ENCODE peak calls at places on chromosome 7, in eight cellular contexts. One of them, this sample, is unnamed.
A peak's percentile ranks its signal among the peaks of the same experiment; 100 is the strongest.

GRCh38 chr7:23404546-23405239 is 65.6 kb downstream of the IGF2BP3 start:
- DNase-seq in fibroblast of mammary gland: no peak
- DNase-seq in RWPE1: no peak
- DNase-seq in WTC11: no peak
- DNase-seq in GM20000: no peak
- DNase-seq in dorsolateral prefrontal cortex: no peak
- DNase-seq in B cell: no peak
- DNase-seq in keratinocyte: no peak
- DNase-seq in this sample: no peak

GRCh38 chr7:154899893-154900292 is 103.0 kb downstream of the PAXIP1 start:
- DNase-seq in B cell: no peak
- DNase-seq in keratinocyte: no peak
- DNase-seq in fibroblast of mammary gland: no peak
- DNase-seq in dorsolateral prefrontal cortex: no peak
- DNase-seq in GM20000: no peak
- DNase-seq in WTC11: no peak
- DNase-seq in RWPE1: no peak
- DNase-seq in this sample: no peak

GRCh38 chr7:80330434-80330833 is 181.4 kb downstream of the GNAT3 start:
- DNase-seq in B cell: no peak
- DNase-seq in dorsolateral prefrontal cortex: no peak
- DNase-seq in fibroblast of mammary gland: peak; percentile 44
- DNase-seq in RWPE1: no peak
- DNase-seq in WTC11: no peak
- DNase-seq in keratinocyte: no peak
- DNase-seq in GM20000: no peak
- DNase-seq in this sample: no peak

GRCh38 chr7:82729172-82730030 is 285.8 kb upstream of the CACNA2D1 start:
- DNase-seq in dorsolateral prefrontal cortex: no peak
- DNase-seq in B cell: no peak
- DNase-seq in WTC11: no peak
- DNase-seq in RWPE1: peak; percentile 7
- DNase-seq in keratinocyte: no peak
- DNase-seq in GM20000: peak; percentile 7
- DNase-seq in fibroblast of mammary gland: peak; percentile 59
- DNase-seq in this sample: peak; percentile 18

GRCh38 chr7:77797734-77798393 is 370 bp downstream of the TMEM60 start:
- DNase-seq in WTC11: peak; percentile 64
- DNase-seq in B cell: no peak
- DNase-seq in dorsolateral prefrontal cortex: peak; percentile 52
- DNase-seq in RWPE1: peak; percentile 33
- DNase-seq in GM20000: no peak
- DNase-seq in fibroblast of mammary gland: no peak
- DNase-seq in keratinocyte: no peak
- DNase-seq in this sample: no peak

GRCh38 chr7:66668112-66668511 is 39.4 kb downstream of the KCTD7 start:
- DNase-seq in RWPE1: no peak
- DNase-seq in GM20000: no peak
- DNase-seq in dorsolateral prefrontal cortex: no peak
- DNase-seq in fibroblast of mammary gland: no peak
- DNase-seq in B cell: no peak
- DNase-seq in WTC11: no peak
- DNase-seq in keratinocyte: no peak
- DNase-seq in this sample: no peak

GRCh38 chr7:94512735-94513564 is 3.3 kb downstream of the CASD1 start:
- DNase-seq in dorsolateral prefrontal cortex: no peak
- DNase-seq in WTC11: no peak
- DNase-seq in fibroblast of mammary gland: no peak
- DNase-seq in B cell: no peak
- DNase-seq in GM20000: no peak
- DNase-seq in keratinocyte: no peak
- DNase-seq in RWPE1: no peak
- DNase-seq in this sample: no peak

GRCh38 chr7:5408777-5409176 is 14.9 kb downstream of the TNRC18 start:
- DNase-seq in keratinocyte: no peak
- DNase-seq in GM20000: no peak
- DNase-seq in RWPE1: no peak
- DNase-seq in dorsolateral prefrontal cortex: no peak
- DNase-seq in B cell: no peak
- DNase-seq in WTC11: no peak
- DNase-seq in fibroblast of mammary gland: peak; percentile 89
- DNase-seq in this sample: no peak

GRCh38 chr7:142792129-142792528 is 21.4 kb downstream of the PRSS2 start:
- DNase-seq in B cell: no peak
- DNase-seq in dorsolateral prefrontal cortex: no peak
- DNase-seq in fibroblast of mammary gland: no peak
- DNase-seq in RWPE1: no peak
- DNase-seq in keratinocyte: no peak
- DNase-seq in WTC11: no peak
- DNase-seq in GM20000: no peak
- DNase-seq in this sample: no peak

GRCh38 chr7:7857143-7857583 is 111.4 kb upstream of the GLCCI1 start:
- DNase-seq in GM20000: peak; percentile 16
- DNase-seq in WTC11: no peak
- DNase-seq in B cell: peak; percentile 64
- DNase-seq in fibroblast of mammary gland: no peak
- DNase-seq in RWPE1: no peak
- DNase-seq in dorsolateral prefrontal cortex: no peak
- DNase-seq in keratinocyte: no peak
- DNase-seq in this sample: peak; percentile 23

GRCh38 chr7:64619705-64620104 is 46.2 kb upstream of the ZNF107 start:
- DNase-seq in WTC11: no peak
- DNase-seq in GM20000: no peak
- DNase-seq in RWPE1: no peak
- DNase-seq in fibroblast of mammary gland: peak; percentile 11
- DNase-seq in dorsolateral prefrontal cortex: no peak
- DNase-seq in B cell: no peak
- DNase-seq in keratinocyte: no peak
- DNase-seq in this sample: no peak

GRCh38 chr7:33558961-33559710 is 346.2 kb upstream of the BMPER start:
- DNase-seq in fibroblast of mammary gland: no peak
- DNase-seq in WTC11: no peak
- DNase-seq in B cell: no peak
- DNase-seq in keratinocyte: no peak
- DNase-seq in RWPE1: no peak
- DNase-seq in GM20000: no peak
- DNase-seq in dorsolateral prefrontal cortex: no peak
- DNase-seq in this sample: no peak

GRCh38 chr7:139026551-139026950 is 9.3 kb downstream of the ZC3HAV1L start:
- DNase-seq in keratinocyte: no peak
- DNase-seq in GM20000: no peak
- DNase-seq in fibroblast of mammary gland: no peak
- DNase-seq in WTC11: no peak
- DNase-seq in B cell: no peak
- DNase-seq in RWPE1: no peak
- DNase-seq in dorsolateral prefrontal cortex: no peak
- DNase-seq in this sample: no peak

GRCh38 chr7:23247602-23248335 is 1.2 kb downstream of the GPNMB start:
- DNase-seq in GM20000: peak; percentile 49
- DNase-seq in keratinocyte: no peak
- DNase-seq in fibroblast of mammary gland: peak; percentile 23
- DNase-seq in RWPE1: no peak
- DNase-seq in WTC11: peak; percentile 52
- DNase-seq in B cell: peak; percentile 36
- DNase-seq in dorsolateral prefrontal cortex: no peak
- DNase-seq in this sample: peak; percentile 55

GRCh38 chr7:16694806-16695205 is 48.8 kb downstream of the BZW2 start:
- DNase-seq in WTC11: no peak
- DNase-seq in keratinocyte: no peak
- DNase-seq in fibroblast of mammary gland: no peak
- DNase-seq in RWPE1: no peak
- DNase-seq in dorsolateral prefrontal cortex: no peak
- DNase-seq in B cell: no peak
- DNase-seq in GM20000: no peak
- DNase-seq in this sample: no peak

DNA sequence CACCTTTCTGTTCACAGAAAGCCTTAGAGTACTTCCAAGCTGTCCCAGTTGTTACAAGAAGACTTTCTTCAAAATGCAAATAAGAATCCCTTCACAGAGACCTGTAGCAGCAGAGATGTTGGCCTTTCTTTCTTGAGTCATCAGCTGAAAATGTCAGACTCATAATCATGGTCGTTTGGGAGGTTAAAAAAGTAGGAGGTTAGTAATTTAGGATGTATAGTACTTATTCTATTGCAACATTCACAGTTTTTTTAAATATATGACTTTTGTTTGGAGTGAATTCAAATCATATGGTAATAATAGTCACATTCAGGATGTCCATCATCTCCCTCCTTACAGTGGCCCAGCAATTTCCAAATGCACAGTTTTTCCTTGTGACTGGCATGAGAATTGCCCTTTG is 223.9 kb upstream of the GLI3 start:
- DNase-seq in dorsolateral prefrontal cortex: no peak
- DNase-seq in GM20000: no peak
- DNase-seq in B cell: no peak
- DNase-seq in keratinocyte: no peak
- DNase-seq in RWPE1: no peak
- DNase-seq in WTC11: no peak
- DNase-seq in fibroblast of mammary gland: no peak
- DNase-seq in this sample: no peak
- TF ChIP-seq CTCF in dorsolateral prefrontal cortex: no peak
- TF ChIP-seq CTCF in GM20000: no peak
- TF ChIP-seq CTCF in B cell: no peak
- TF ChIP-seq CTCF in keratinocyte: no peak
- TF ChIP-seq CTCF in RWPE1: no peak
- TF ChIP-seq CTCF in WTC11: no peak
- TF ChIP-seq CTCF in fibroblast of mammary gland: no peak
- TF ChIP-seq CTCF in this sample: no peak

GRCh38 chr7:127711872-127712271 is 59.9 kb downstream of the SND1 start:
- DNase-seq in WTC11: no peak
- DNase-seq in GM20000: no peak
- DNase-seq in dorsolateral prefrontal cortex: no peak
- DNase-seq in keratinocyte: no peak
- DNase-seq in B cell: no peak
- DNase-seq in RWPE1: no peak
- DNase-seq in fibroblast of mammary gland: no peak
- DNase-seq in this sample: no peak
- TF ChIP-seq CTCF in WTC11: no peak
- TF ChIP-seq CTCF in GM20000: no peak
- TF ChIP-seq CTCF in dorsolateral prefrontal cortex: no peak
- TF ChIP-seq CTCF in keratinocyte: no peak
- TF ChIP-seq CTCF in B cell: no peak
- TF ChIP-seq CTCF in RWPE1: no peak
- TF ChIP-seq CTCF in fibroblast of mammary gland: no peak
- TF ChIP-seq CTCF in this sample: no peak

GRCh38 chr7:90957883-90958282 is 306.4 kb upstream of the FZD1 start:
- DNase-seq in RWPE1: no peak
- DNase-seq in WTC11: no peak
- DNase-seq in fibroblast of mammary gland: peak; percentile 37
- DNase-seq in keratinocyte: no peak
- DNase-seq in GM20000: no peak
- DNase-seq in dorsolateral prefrontal cortex: no peak
- DNase-seq in B cell: no peak
- DNase-seq in this sample: no peak
- TF ChIP-seq CTCF in RWPE1: no peak
- TF ChIP-seq CTCF in WTC11: no peak
- TF ChIP-seq CTCF in fibroblast of mammary gland: no peak
- TF ChIP-seq CTCF in keratinocyte: no peak
- TF ChIP-seq CTCF in GM20000: no peak
- TF ChIP-seq CTCF in dorsolateral prefrontal cortex: no peak
- TF ChIP-seq CTCF in B cell: no peak
- TF ChIP-seq CTCF in this sample: no peak

DNA sequence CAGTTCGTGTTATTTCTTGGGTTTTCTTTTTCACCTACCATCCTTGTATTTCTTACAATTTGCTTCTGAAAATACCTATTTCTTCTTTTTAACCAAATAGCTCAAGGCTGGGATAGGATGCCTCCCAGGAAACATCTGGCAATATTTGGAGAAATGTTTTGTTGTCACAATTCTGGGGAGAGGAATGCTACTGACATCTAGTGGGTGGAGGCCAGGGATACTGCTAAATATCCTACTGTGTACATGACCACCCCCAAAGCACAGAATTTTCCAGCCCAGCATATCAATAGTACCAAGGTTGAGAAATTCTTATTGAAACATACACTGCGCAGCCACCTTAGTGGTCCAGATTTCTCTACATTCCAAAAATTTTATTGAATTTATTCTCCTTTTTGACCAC is 55.5 kb downstream of the CNTNAP2 start:
- DNase-seq in fibroblast of mammary gland: peak; percentile 2
- DNase-seq in WTC11: no peak
- DNase-seq in RWPE1: no peak
- DNase-seq in keratinocyte: no peak
- DNase-seq in dorsolateral prefrontal cortex: no peak
- DNase-seq in GM20000: no peak
- DNase-seq in B cell: no peak
- DNase-seq in this sample: no peak
- TF ChIP-seq CTCF in fibroblast of mammary gland: no peak
- TF ChIP-seq CTCF in WTC11: no peak
- TF ChIP-seq CTCF in RWPE1: no peak
- TF ChIP-seq CTCF in keratinocyte: no peak
- TF ChIP-seq CTCF in dorsolateral prefrontal cortex: no peak
- TF ChIP-seq CTCF in GM20000: no peak
- TF ChIP-seq CTCF in B cell: no peak
- TF ChIP-seq CTCF in this sample: no peak

DNA sequence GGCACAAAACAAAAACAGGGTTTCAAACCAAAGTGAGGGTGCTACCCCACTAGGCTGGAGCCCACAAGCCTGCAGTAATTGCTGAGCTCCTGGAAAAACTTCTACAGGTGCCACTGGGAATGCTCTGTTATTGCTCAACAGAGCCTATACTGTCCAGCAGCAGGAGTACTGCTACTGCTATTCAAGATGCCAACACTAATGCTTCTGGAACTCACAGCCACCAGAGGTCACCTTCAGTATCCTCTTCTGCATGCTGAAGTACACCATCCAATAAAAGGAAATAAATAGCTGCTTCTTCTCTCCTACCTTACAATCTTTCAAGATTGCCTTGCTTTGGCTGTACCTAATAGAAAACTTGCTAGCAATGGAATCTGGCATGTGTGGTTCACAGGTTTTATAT is 222.0 kb downstream of the LRRN3 start:
- DNase-seq in dorsolateral prefrontal cortex: no peak
- DNase-seq in keratinocyte: no peak
- DNase-seq in fibroblast of mammary gland: peak; percentile 12
- DNase-seq in B cell: no peak
- DNase-seq in WTC11: no peak
- DNase-seq in RWPE1: no peak
- DNase-seq in GM20000: no peak
- DNase-seq in this sample: no peak
- TF ChIP-seq CTCF in dorsolateral prefrontal cortex: no peak
- TF ChIP-seq CTCF in keratinocyte: peak; percentile 33
- TF ChIP-seq CTCF in fibroblast of mammary gland: no peak
- TF ChIP-seq CTCF in B cell: no peak
- TF ChIP-seq CTCF in WTC11: no peak
- TF ChIP-seq CTCF in RWPE1: no peak
- TF ChIP-seq CTCF in GM20000: no peak
- TF ChIP-seq CTCF in this sample: no peak

DNA sequence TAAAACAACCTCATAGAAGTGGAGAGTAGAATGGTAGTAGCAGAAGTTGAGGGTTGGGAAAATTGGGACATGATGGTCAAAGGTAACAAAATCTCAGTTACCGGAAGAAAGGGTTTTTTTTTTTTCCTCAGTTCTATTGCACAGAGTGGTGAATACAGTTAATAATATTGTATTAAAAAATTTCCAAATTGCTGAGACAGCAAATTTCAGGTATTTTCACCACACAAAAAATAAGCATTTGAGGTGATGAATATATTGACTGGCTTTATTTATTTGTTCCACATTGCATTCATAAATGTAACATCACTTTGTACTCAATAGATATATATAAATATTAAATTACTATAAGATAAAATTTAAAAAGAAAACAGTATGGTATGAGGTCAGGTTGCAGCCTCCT is 373.8 kb downstream of the ETV1 start:
- DNase-seq in keratinocyte: no peak
- DNase-seq in fibroblast of mammary gland: no peak
- DNase-seq in dorsolateral prefrontal cortex: no peak
- DNase-seq in B cell: no peak
- DNase-seq in GM20000: no peak
- DNase-seq in WTC11: no peak
- DNase-seq in RWPE1: no peak
- DNase-seq in this sample: no peak
- TF ChIP-seq CTCF in keratinocyte: no peak
- TF ChIP-seq CTCF in fibroblast of mammary gland: no peak
- TF ChIP-seq CTCF in dorsolateral prefrontal cortex: no peak
- TF ChIP-seq CTCF in B cell: no peak
- TF ChIP-seq CTCF in GM20000: no peak
- TF ChIP-seq CTCF in WTC11: no peak
- TF ChIP-seq CTCF in RWPE1: no peak
- TF ChIP-seq CTCF in this sample: no peak

This sample was measured in GM10248.